ENCODE peak calls at places on chromosomes 7 and 10, in ten cellular contexts. I is cardiac fibroblast; B is SW 1271; X is thoracic aorta; U is NCI-H1417; K is caudate nucleus; V is choroid plexus epithelial cell; N is hippocampal formation; H is dorsolateral prefrontal cortex; S is effector memory CD8-positive, alpha-beta T cell. P is an unnamed sample.

GRCh38 chr7:36506820-36507219 is 117.2 kb downstream of the ANLN start:
- DNase-seq in B (no peak), S (no peak), H (no peak), V (peak), N (no peak), K (no peak), U (no peak), X (no peak), I (no peak), P (peak)

GRCh38 chr7:100266576-100267354 is 40.7 kb upstream of the SPDYE3 start:
- DNase-seq in I (no peak), S (no peak), U (no peak), X (no peak), K (no peak), B (no peak), V (no peak), N (no peak), H (no peak), P (no peak)

GRCh38 chr7:42212541-42213090 is 24.4 kb downstream of the GLI3 start:
- DNase-seq in V (no peak), X (no peak), H (no peak), K (no peak), B (no peak), S (no peak), I (no peak), U (no peak), N (no peak), P (no peak)

GRCh38 chr7:116161733-116162132 is 48.6 kb upstream of the TES start:
- DNase-seq in X (no peak), U (no peak), H (no peak), N (no peak), S (no peak), V (no peak), I (no peak), K (no peak), B (no peak), P (no peak)

GRCh38 chr10:87865201-87866025 is 2.0 kb downstream of the PTEN start:
- DNase-seq in S (no peak), B (no peak), U (peak), X (no peak), H (no peak), N (no peak), I (no peak), V (no peak), K (no peak), P (no peak)

GRCh38 chr10:24007359-24007758 is 201.6 kb upstream of the KIAA1217 start:
- DNase-seq in U (no peak), N (no peak), H (no peak), X (no peak), I (no peak), V (no peak), K (no peak), S (no peak), B (no peak), P (no peak)

GRCh38 chr10:93485690-93486089 is 3.6 kb upstream of the MYOF start:
- DNase-seq in V (no peak), I (no peak), N (no peak), S (no peak), K (no peak), U (no peak), X (no peak), B (no peak), H (no peak), P (no peak)

GRCh38 chr7:36281945-36282727 is 107.5 kb upstream of the ANLN start:
- DNase-seq in V (peak), I (no peak), K (no peak), X (no peak), S (no peak), N (no peak), H (no peak), U (no peak), B (no peak), P (peak)

GRCh38 chr7:36946401-36946739 is 222.1 kb upstream of the AOAH start:
- DNase-seq in N (no peak), B (no peak), U (no peak), X (no peak), K (no peak), V (no peak), I (no peak), H (no peak), S (no peak), P (no peak)

GRCh38 chr7:102473271-102473991 is 5.3 kb downstream of the POLR2J start:
- DNase-seq in B (no peak), K (no peak), V (no peak), S (no peak), X (no peak), N (no peak), H (no peak), U (no peak), I (no peak), P (no peak)

GRCh38 chr7:45033261-45033930 is 33.4 kb downstream of the CCM2 start:
- DNase-seq in U (no peak), B (no peak), I (no peak), V (peak), N (no peak), S (no peak), K (no peak), X (no peak), H (no peak), P (peak)

GRCh38 chr7:94008537-94008936 is 4.4 kb upstream of the BET1 start:
- DNase-seq in K (no peak), V (no peak), U (no peak), S (no peak), H (no peak), N (no peak), B (no peak), X (no peak), I (peak), P (peak)

GRCh38 chr7:1922071-1922869 is 252.2 kb downstream of the ELFN1 start:
- DNase-seq in K (no peak), H (peak), U (no peak), X (no peak), I (no peak), B (no peak), N (no peak), V (peak), S (no peak), P (no peak)

GRCh38 chr7:35869810-35870209 is 69.0 kb downstream of the SEPTIN7 start:
- DNase-seq in B (no peak), V (peak), U (no peak), N (no peak), S (no peak), H (no peak), K (no peak), X (no peak), I (peak), P (peak)

GRCh38 chr10:74825371-74826141 is 844 bp upstream of the KAT6B start:
- DNase-seq in V (no peak), S (peak), K (no peak), U (peak), B (no peak), H (peak), N (peak), X (no peak), I (no peak), P (no peak)

GRCh38 chr10:79585870-79586527 is 24.7 kb upstream of the SFTPA1 start:
- DNase-seq in K (no peak), S (no peak), I (no peak), H (no peak), U (no peak), X (no peak), B (no peak), N (no peak), V (no peak), P (no peak)

GRCh38 chr7:107890493-107890961 is 456 bp upstream of the DLD start:
- DNase-seq in I (no peak), H (no peak), N (no peak), B (no peak), U (no peak), K (no peak), S (peak), X (no peak), V (no peak), P (no peak)

GRCh38 chr7:141585592-141586510 is 34.6 kb downstream of the AGK start:
- DNase-seq in S (no peak), I (peak), V (peak), N (no peak), B (peak), H (no peak), U (no peak), K (no peak), X (no peak), P (peak)

GRCh38 chr10:122514045-122514840 is 46.3 kb upstream of the DMBT1 start:
- DNase-seq in I (peak), K (no peak), U (no peak), V (peak), S (no peak), N (no peak), B (no peak), X (no peak), H (no peak), P (no peak)

GRCh38 chr7:30412810-30413504 is 65.6 kb downstream of the NOD1 start:
- DNase-seq in V (peak), I (peak), K (no peak), B (peak), X (no peak), U (no peak), S (peak), N (peak), H (no peak), P (peak)

GRCh38 chr7:112019932-112020331 is 186.3 kb downstream of the DOCK4 start:
- DNase-seq in S (no peak), N (no peak), K (no peak), U (no peak), I (no peak), V (no peak), B (no peak), X (no peak), H (no peak), P (no peak)

GRCh38 chr10:6313107-6313895 is 110.6 kb downstream of the PFKFB3 start:
- DNase-seq in B (no peak), S (no peak), I (no peak), V (no peak), H (no peak), K (no peak), N (no peak), U (no peak), X (no peak), P (no peak)

GRCh38 chr10:9786576-9786975 is 1231.1 kb upstream of the CELF2 start:
- DNase-seq in N (no peak), H (no peak), B (no peak), S (no peak), I (no peak), K (no peak), V (peak), U (no peak), X (no peak), P (peak)

GRCh38 chr7:65832281-65832680 is 40.6 kb upstream of the VKORC1L1 start:
- DNase-seq in S (no peak), U (no peak), H (no peak), V (peak), B (no peak), X (no peak), K (no peak), I (peak), N (no peak), P (peak)

GRCh38 chr7:157005456-157006204 is 4.8 kb downstream of the MNX1 start:
- DNase-seq in I (no peak), S (no peak), X (no peak), U (no peak), N (no peak), H (no peak), V (no peak), B (no peak), K (no peak), P (no peak)

GRCh38 chr7:95865716-95866371 is 93.5 kb downstream of the DYNC1I1 start:
- DNase-seq in S (no peak), H (no peak), X (no peak), B (no peak), N (no peak), I (peak), V (peak), U (no peak), K (no peak), P (peak)

GRCh38 chr7:69722836-69723235 is 124.6 kb downstream of the AUTS2 start:
- DNase-seq in K (no peak), I (no peak), X (no peak), U (no peak), H (no peak), N (no peak), B (no peak), S (no peak), V (peak), P (peak)

GRCh38 chr7:54811016-54811924 is 52.3 kb upstream of the SEC61G start:
- DNase-seq in U (no peak), I (peak), V (peak), K (no peak), X (no peak), N (no peak), B (no peak), S (no peak), H (no peak), P (peak)